ENCODE peak calls at places on chromosomes 11 and 22, in ten cellular contexts. A is dorsolateral prefrontal cortex; G is adrenal gland; N is trophoblast cell; V is A549; M is SJSA1; E is lung; R is effector memory CD4-positive, alpha-beta T cell; O is tibial artery; T is coronary artery. U is an unnamed sample.

GRCh38 chr11:2700415-2701211 is 819 bp upstream of the KCNQ1OT1 start:
- DNase-seq in A (peak), G (peak), N (peak), V (peak), M (peak), E (peak), R (no peak), O (peak), T (peak), U (peak)

GRCh38 chr11:134644489-134645456 is 232.7 kb upstream of the B3GAT1 start:
- DNase-seq in A (no peak), G (no peak), N (no peak), V (no peak), M (no peak), E (no peak), R (no peak), O (no peak), T (peak), U (no peak)

GRCh38 chr11:107969219-107969618 is 39.5 kb upstream of the CUL5 start:
- DNase-seq in A (no peak), G (no peak), N (no peak), V (peak), M (no peak), E (no peak), R (no peak), O (no peak), T (no peak), U (no peak)

GRCh38 chr11:110858556-110858921 is 146.3 kb upstream of the ARHGAP20 start:
- DNase-seq in A (no peak), G (peak), N (no peak), V (no peak), M (no peak), E (no peak), R (no peak), O (peak), T (no peak), U (peak)

GRCh38 chr11:123357990-123358827 is 71.9 kb upstream of the GRAMD1B start:
- DNase-seq in A (peak), G (peak), N (peak), V (peak), M (no peak), E (no peak), R (no peak), O (no peak), T (no peak), U (peak)

GRCh38 chr22:50201191-50202129 is 649 bp downstream of the SELENOO start:
- DNase-seq in A (no peak), G (peak), N (peak), V (no peak), M (no peak), E (no peak), R (no peak), O (no peak), T (no peak), U (no peak)

GRCh38 chr22:49583341-49583740 is 244.3 kb downstream of the BRD1 start:
- DNase-seq in A (no peak), G (no peak), N (no peak), V (no peak), M (no peak), E (no peak), R (no peak), O (no peak), T (no peak), U (no peak)

GRCh38 chr11:128318856-128319474 is 268.4 kb downstream of the ETS1 start:
- DNase-seq in A (no peak), G (no peak), N (no peak), V (no peak), M (no peak), E (no peak), R (peak), O (no peak), T (no peak), U (no peak)

GRCh38 chr11:22728600-22729394 is 62.4 kb downstream of the GAS2 start:
- DNase-seq in A (no peak), G (no peak), N (no peak), V (no peak), M (no peak), E (no peak), R (no peak), O (no peak), T (no peak), U (no peak)

GRCh38 chr11:27497284-27497866 is 9.2 kb downstream of the LIN7C start:
- DNase-seq in A (no peak), G (no peak), N (peak), V (peak), M (peak), E (no peak), R (no peak), O (no peak), T (no peak), U (no peak)

GRCh38 chr11:132538642-132539041 is 993.7 kb downstream of the OPCML start:
- DNase-seq in A (no peak), G (no peak), N (no peak), V (no peak), M (no peak), E (no peak), R (no peak), O (no peak), T (no peak), U (no peak)

GRCh38 chr11:57546869-57547518 is 9.6 kb downstream of the SMTNL1 start:
- DNase-seq in A (no peak), G (peak), N (peak), V (peak), M (peak), E (no peak), R (no peak), O (no peak), T (no peak), U (no peak)

GRCh38 chr11:65489061-65489705 is 9.7 kb upstream of the MALAT1 start:
- DNase-seq in A (peak), G (peak), N (peak), V (peak), M (peak), E (no peak), R (no peak), O (peak), T (peak), U (peak)

GRCh38 chr22:39478461-39478860 is 21.6 kb downstream of the MGAT3 start:
- DNase-seq in A (no peak), G (no peak), N (peak), V (no peak), M (no peak), E (no peak), R (no peak), O (no peak), T (no peak), U (no peak)

GRCh38 chr11:119809346-119809745 is 80.3 kb upstream of the NECTIN1 start:
- DNase-seq in A (peak), G (no peak), N (no peak), V (no peak), M (no peak), E (no peak), R (no peak), O (no peak), T (no peak), U (no peak)

GRCh38 chr11:819129-819931 is 616 bp downstream of the PNPLA2 start:
- DNase-seq in A (peak), G (peak), N (peak), V (peak), M (peak), E (peak), R (peak), O (peak), T (peak), U (peak)

GRCh38 chr11:107490836-107491235 is 33.2 kb upstream of the CWF19L2 start:
- DNase-seq in A (no peak), G (no peak), N (no peak), V (no peak), M (no peak), E (no peak), R (no peak), O (no peak), T (no peak), U (no peak)

GRCh38 chr22:42742940-42743339 is 22.3 kb upstream of the A4GALT start:
- DNase-seq in A (no peak), G (no peak), N (no peak), V (no peak), M (no peak), E (no peak), R (no peak), O (peak), T (no peak), U (peak)

GRCh38 chr22:24225044-24225601 is 19.8 kb downstream of the GGT5 start:
- DNase-seq in A (no peak), G (no peak), N (no peak), V (no peak), M (no peak), E (no peak), R (no peak), O (no peak), T (no peak), U (no peak)

GRCh38 chr22:23067691-23068090 is 2.6 kb upstream of the GNAZ start:
- DNase-seq in A (no peak), G (no peak), N (no peak), V (no peak), M (peak), E (no peak), R (no peak), O (peak), T (no peak), U (no peak)

GRCh38 chr11:117094776-117095175 is 3.5 kb downstream of the SIK3 start:
- DNase-seq in A (no peak), G (no peak), N (peak), V (no peak), M (no peak), E (no peak), R (no peak), O (no peak), T (no peak), U (no peak)

GRCh38 chr11:36027731-36028130 is 83.9 kb downstream of the LDLRAD3 start:
- DNase-seq in A (no peak), G (no peak), N (no peak), V (no peak), M (no peak), E (no peak), R (no peak), O (no peak), T (no peak), U (peak)

GRCh38 chr11:134758342-134758931 is 346.4 kb upstream of the B3GAT1 start:
- DNase-seq in A (no peak), G (no peak), N (peak), V (no peak), M (no peak), E (no peak), R (no peak), O (no peak), T (peak), U (no peak)

GRCh38 chr11:126537492-126537891 is 182.0 kb downstream of the ST3GAL4 start:
- DNase-seq in A (no peak), G (no peak), N (no peak), V (no peak), M (no peak), E (no peak), R (no peak), O (no peak), T (no peak), U (no peak)

GRCh38 chr11:125441648-125442410 is 54.2 kb downstream of the FEZ1 start:
- DNase-seq in A (peak), G (no peak), N (no peak), V (no peak), M (no peak), E (no peak), R (no peak), O (no peak), T (peak), U (no peak)

GRCh38 chr22:19232620-19233019 is 54.1 kb upstream of the SLC25A1 start:
- DNase-seq in A (no peak), G (no peak), N (no peak), V (no peak), M (no peak), E (no peak), R (no peak), O (no peak), T (no peak), U (no peak)

GRCh38 chr11:86103808-86104207 is 34.9 kb upstream of the PICALM start:
- DNase-seq in A (no peak), G (no peak), N (peak), V (no peak), M (no peak), E (no peak), R (no peak), O (no peak), T (no peak), U (no peak)

GRCh38 chr11:84300112-84300511 is 1013.9 kb upstream of the CCDC90B start:
- DNase-seq in A (no peak), G (no peak), N (no peak), V (no peak), M (no peak), E (no peak), R (no peak), O (no peak), T (no peak), U (no peak)

GRCh38 chr22:32904044-32904443 is 102.5 kb downstream of the TIMP3 start:
- DNase-seq in A (no peak), G (peak), N (peak), V (peak), M (no peak), E (peak), R (no peak), O (no peak), T (no peak), U (no peak)

GRCh38 chr22:29758068-29758622 is 8.7 kb downstream of the ZMAT5 start:
- DNase-seq in A (no peak), G (no peak), N (no peak), V (no peak), M (peak), E (no peak), R (no peak), O (no peak), T (no peak), U (no peak)

GRCh38 chr11:113505046-113505445 is 29.8 kb upstream of the DRD2 start:
- DNase-seq in A (no peak), G (no peak), N (peak), V (no peak), M (no peak), E (no peak), R (no peak), O (no peak), T (peak), U (no peak)

GRCh38 chr11:10797561-10797960 is 11.2 kb downstream of the EIF4G2 start:
- DNase-seq in A (no peak), G (no peak), N (peak), V (no peak), M (no peak), E (no peak), R (no peak), O (no peak), T (no peak), U (no peak)

GRCh38 chr22:48551061-48551460 is 1276.6 kb downstream of the BRD1 start:
- DNase-seq in A (no peak), G (no peak), N (no peak), V (no peak), M (no peak), E (no peak), R (no peak), O (no peak), T (no peak), U (no peak)

GRCh38 chr11:119185916-119186634 is 800 bp downstream of the NHERF4 start:
- DNase-seq in A (no peak), G (no peak), N (no peak), V (no peak), M (no peak), E (no peak), R (no peak), O (no peak), T (no peak), U (no peak)

GRCh38 chr11:118607401-118608267 is at the start of gene PHLDB1:
- DNase-seq in A (peak), G (peak), N (peak), V (peak), M (peak), E (no peak), R (peak), O (peak), T (peak), U (peak)

GRCh38 chr11:102144357-102145342 is 34.4 kb downstream of the YAP1 start:
- DNase-seq in A (no peak), G (peak), N (no peak), V (no peak), M (no peak), E (peak), R (no peak), O (peak), T (no peak), U (peak)
- H3K27ac ChIP-seq in A (no peak), G (no peak), N (no peak), V (peak), M (peak), E (peak), R (no peak), O (peak), T (peak), U (peak)

DNA sequence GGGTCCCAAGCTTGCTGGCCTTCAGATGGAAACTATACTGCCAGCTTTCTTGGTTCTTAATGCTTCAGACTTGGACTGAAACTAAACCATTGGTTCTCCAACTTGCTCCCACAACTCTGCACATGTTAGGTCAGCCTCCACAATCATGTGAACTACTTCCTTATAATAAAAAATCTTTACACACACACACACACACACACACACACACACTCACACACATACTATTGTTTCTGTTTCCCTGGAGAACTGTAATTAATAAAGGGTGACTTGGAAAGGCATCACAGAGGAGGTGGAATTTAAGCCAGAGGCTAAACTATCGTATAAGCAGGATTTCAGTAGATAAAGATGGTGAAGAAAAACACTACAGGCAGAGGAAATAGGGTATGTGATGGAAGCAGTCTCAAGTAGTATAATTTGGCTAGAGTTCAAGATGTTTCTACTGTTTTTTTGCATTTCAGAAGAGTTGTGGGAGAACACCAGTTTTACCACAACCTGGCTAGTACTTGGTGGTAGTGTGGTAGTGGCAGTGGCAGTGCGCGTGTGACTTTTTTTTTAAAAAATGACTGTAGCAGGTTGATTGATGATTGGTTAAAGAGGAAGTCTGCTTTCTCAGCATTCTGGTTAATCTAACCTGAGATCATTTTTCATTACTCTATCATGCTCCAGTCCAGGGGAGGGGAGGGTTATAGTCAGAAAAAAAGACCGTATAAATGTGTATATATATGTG is 70.1 kb downstream of the PDE3B start:
- DNase-seq in A (no peak), G (no peak), N (no peak), V (no peak), M (no peak), E (no peak), R (peak), O (no peak), T (no peak), U (no peak)
- H3K27ac ChIP-seq in A (no peak), G (no peak), N (no peak), V (no peak), M (no peak), E (no peak), R (no peak), O (no peak), T (no peak), U (no peak)

GRCh38 chr11:130144721-130145327 is 14.8 kb upstream of the ST14 start:
- DNase-seq in A (no peak), G (no peak), N (no peak), V (no peak), M (no peak), E (no peak), R (no peak), O (no peak), T (peak), U (no peak)

GRCh38 chr11:130145975-130146776 is 13.4 kb upstream of the ST14 start:
- DNase-seq in A (no peak), G (peak), N (peak), V (peak), M (no peak), E (peak), R (peak), O (no peak), T (peak), U (peak)

GRCh38 chr11:130146797-130147196 is 12.8 kb upstream of the ST14 start:
- DNase-seq in A (no peak), G (no peak), N (peak), V (no peak), M (no peak), E (peak), R (no peak), O (peak), T (peak), U (no peak)

GRCh38 chr11:130144129-130144528 is 15.5 kb upstream of the ST14 start:
- DNase-seq in A (no peak), G (peak), N (no peak), V (no peak), M (no peak), E (no peak), R (no peak), O (no peak), T (peak), U (no peak)

DNA sequence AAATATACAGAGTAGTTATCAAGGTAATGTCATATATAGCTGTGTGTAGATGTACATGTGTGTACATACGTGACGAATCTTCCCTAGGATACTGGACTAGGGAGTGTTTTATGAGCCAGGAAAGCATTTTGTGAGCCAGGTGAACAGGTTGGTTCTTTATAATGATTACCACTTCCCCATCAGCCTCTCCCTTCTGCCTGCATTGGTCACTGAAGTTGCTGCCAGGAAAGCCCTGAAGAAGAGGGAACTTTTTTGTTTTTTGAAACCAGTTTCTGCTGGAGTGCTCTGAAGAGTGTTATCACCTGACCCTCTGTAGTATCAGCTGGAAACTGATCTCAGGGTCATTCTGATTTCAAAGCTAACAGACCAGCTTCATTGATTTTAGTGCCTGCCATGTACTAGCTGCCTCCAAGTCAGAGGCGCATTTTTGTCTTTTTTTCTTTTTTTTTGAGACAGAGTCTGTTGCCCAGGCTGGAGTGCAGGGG is 14.2 kb upstream of the ST14 start:
- DNase-seq in A (no peak), G (peak), N (no peak), V (no peak), M (no peak), E (no peak), R (no peak), O (no peak), T (no peak), U (no peak)
- H3K27ac ChIP-seq in A (peak), G (peak), N (no peak), V (no peak), M (no peak), E (peak), R (no peak), O (no peak), T (no peak), U (peak)

GRCh38 chr11:62885137-62885536 is 4.4 kb downstream of the SLC3A2 start:
- DNase-seq in A (no peak), G (no peak), N (no peak), V (no peak), M (no peak), E (no peak), R (no peak), O (no peak), T (no peak), U (no peak)

GRCh38 chr11:62889484-62890437 is 9.1 kb downstream of the SLC3A2 start:
- DNase-seq in A (no peak), G (no peak), N (peak), V (peak), M (no peak), E (no peak), R (no peak), O (no peak), T (no peak), U (no peak)

GRCh38 chr11:62888406-62888805 is 7.7 kb downstream of the SLC3A2 start:
- DNase-seq in A (no peak), G (no peak), N (no peak), V (no peak), M (no peak), E (no peak), R (no peak), O (no peak), T (no peak), U (no peak)

GRCh38 chr11:62892077-62892922 is 11.6 kb downstream of the SLC3A2 start:
- DNase-seq in A (no peak), G (no peak), N (no peak), V (no peak), M (no peak), E (no peak), R (no peak), O (no peak), T (no peak), U (no peak)

GRCh38 chr11:62889126-62889483 is 8.4 kb downstream of the SLC3A2 start:
- DNase-seq in A (no peak), G (no peak), N (no peak), V (no peak), M (no peak), E (no peak), R (no peak), O (no peak), T (no peak), U (no peak)
- H3K27ac ChIP-seq in A (no peak), G (peak), N (peak), V (peak), M (no peak), E (no peak), R (no peak), O (peak), T (no peak), U (peak)

GRCh38 chr11:41984023-41984422 is 524.6 kb upstream of the LRRC4C start:
- DNase-seq in A (no peak), G (no peak), N (no peak), V (no peak), M (no peak), E (no peak), R (no peak), O (no peak), T (no peak), U (no peak)
- H3K27ac ChIP-seq in A (no peak), G (no peak), N (no peak), V (no peak), M (no peak), E (no peak), R (no peak), O (no peak), T (no peak), U (no peak)

DNA sequence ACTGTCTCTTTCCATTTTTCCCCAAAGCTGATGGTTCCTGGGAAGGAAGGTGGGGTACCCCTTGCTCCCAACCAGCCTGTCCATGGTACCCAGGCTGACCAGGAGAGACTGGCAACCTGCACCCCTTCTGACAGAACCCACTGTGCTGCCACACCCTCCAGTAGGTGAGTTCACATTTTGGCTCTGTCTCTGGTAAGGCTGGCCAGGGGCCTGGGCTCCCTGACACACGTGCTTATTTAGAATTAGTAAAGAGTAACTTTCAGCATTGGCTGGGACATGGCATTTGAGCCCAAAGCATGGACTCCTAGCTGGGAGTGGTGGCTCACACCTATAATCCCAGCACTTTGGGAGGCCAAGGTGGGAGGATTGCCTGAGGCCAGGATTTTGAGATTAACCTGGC is 35.1 kb downstream of the ARHGAP1 start:
- DNase-seq in A (no peak), G (no peak), N (no peak), V (no peak), M (no peak), E (no peak), R (no peak), O (no peak), T (no peak), U (no peak)
- H3K27ac ChIP-seq in A (peak), G (no peak), N (no peak), V (no peak), M (no peak), E (no peak), R (no peak), O (peak), T (no peak), U (peak)

U was measured in left ventricle myocardium inferior.